ENCODE peak calls at places on chromosomes 12 and 14, in four cellular contexts. One of them, this sample, is unnamed.
A peak's percentile ranks its signal among the peaks of the same experiment; 100 is the strongest.

GRCh38 chr12:43550831-43551270 is 1.2 kb downstream of the ADAMTS20 start:
- DNase-seq in K562: no peak
- DNase-seq in GM12891: no peak
- DNase-seq in GM12878: no peak
- DNase-seq in this sample: no peak

GRCh38 chr14:76644875-76645518 is 116.3 kb upstream of the VASH1 start:
- DNase-seq in K562: peak; percentile 45
- DNase-seq in GM12891: peak; percentile 29
- DNase-seq in GM12878: no peak
- DNase-seq in this sample: peak; percentile 0

GRCh38 chr12:59452746-59453145 is 143.1 kb upstream of the SLC16A7 start:
- DNase-seq in K562: no peak
- DNase-seq in GM12891: no peak
- DNase-seq in GM12878: no peak
- DNase-seq in this sample: no peak

GRCh38 chr14:20597108-20597507 is 5.9 kb upstream of the RNASE12 start:
- DNase-seq in K562: no peak
- DNase-seq in GM12891: no peak
- DNase-seq in GM12878: no peak
- DNase-seq in this sample: no peak

GRCh38 chr12:48002773-48003218 is 1.5 kb downstream of the COL2A1 start:
- DNase-seq in K562: no peak
- DNase-seq in GM12891: no peak
- DNase-seq in GM12878: no peak
- DNase-seq in this sample: no peak

GRCh38 chr12:105257321-105257728 is 21.4 kb upstream of the APPL2 start:
- DNase-seq in K562: no peak
- DNase-seq in GM12891: no peak
- DNase-seq in GM12878: no peak
- DNase-seq in this sample: no peak

GRCh38 chr12:132718644-132719043 is 8.0 kb downstream of the PGAM5 start:
- DNase-seq in K562: no peak
- DNase-seq in GM12891: no peak
- DNase-seq in GM12878: no peak
- DNase-seq in this sample: no peak

GRCh38 chr12:132764231-132764630 is 2.6 kb upstream of the ANKLE2 start:
- DNase-seq in K562: no peak
- DNase-seq in GM12891: no peak
- DNase-seq in GM12878: no peak
- DNase-seq in this sample: no peak

GRCh38 chr14:98182385-98183055 is 1089.5 kb downstream of the BCL11B start:
- DNase-seq in K562: no peak
- DNase-seq in GM12891: no peak
- DNase-seq in GM12878: no peak
- DNase-seq in this sample: no peak

GRCh38 chr14:95516554-95517209 is at the start of gene SYNE3:
- DNase-seq in K562: peak; percentile 93
- DNase-seq in GM12891: peak; percentile 71
- DNase-seq in GM12878: no peak
- DNase-seq in this sample: no peak

GRCh38 chr12:51821423-51822260 is 26.9 kb downstream of the FIGNL2 start:
- DNase-seq in K562: no peak
- DNase-seq in GM12891: no peak
- DNase-seq in GM12878: no peak
- DNase-seq in this sample: no peak

GRCh38 chr14:52402812-52403526 is 88.9 kb downstream of the PTGER2 start:
- DNase-seq in K562: no peak
- DNase-seq in GM12891: no peak
- DNase-seq in GM12878: peak; percentile 21
- DNase-seq in this sample: peak; percentile 53

GRCh38 chr12:55930771-55931316 is at the start of gene DGKA:
- DNase-seq in K562: peak; percentile 56
- DNase-seq in GM12891: no peak
- DNase-seq in GM12878: peak; percentile 53
- DNase-seq in this sample: peak; percentile 49

GRCh38 chr12:2465681-2466080 is 329.1 kb upstream of the FKBP4 start:
- DNase-seq in K562: no peak
- DNase-seq in GM12891: no peak
- DNase-seq in GM12878: no peak
- DNase-seq in this sample: no peak

GRCh38 chr12:69027411-69027811 is 94.4 kb upstream of the CPM start:
- DNase-seq in K562: no peak
- DNase-seq in GM12891: no peak
- DNase-seq in GM12878: no peak
- DNase-seq in this sample: no peak

GRCh38 chr14:105475916-105476845 is 1.6 kb downstream of the CRIP2 start:
- DNase-seq in K562: no peak
- DNase-seq in GM12891: no peak
- DNase-seq in GM12878: no peak
- DNase-seq in this sample: no peak

GRCh38 chr12:85448548-85449139 is 168.6 kb downstream of the ALX1 start:
- DNase-seq in K562: no peak
- DNase-seq in GM12891: no peak
- DNase-seq in GM12878: no peak
- DNase-seq in this sample: no peak

GRCh38 chr14:33848706-33849454 is 102.0 kb downstream of the EGLN3 start:
- DNase-seq in K562: peak; percentile 30
- DNase-seq in GM12891: no peak
- DNase-seq in GM12878: no peak
- DNase-seq in this sample: peak; percentile 19

GRCh38 chr14:104117341-104118005 is 20.9 kb upstream of the KIF26A start:
- DNase-seq in K562: no peak
- DNase-seq in GM12891: no peak
- DNase-seq in GM12878: no peak
- DNase-seq in this sample: no peak

GRCh38 chr12:75635606-75636444 is 124.4 kb upstream of the KRR1 start:
- DNase-seq in K562: no peak
- DNase-seq in GM12891: no peak
- DNase-seq in GM12878: no peak
- DNase-seq in this sample: no peak

GRCh38 chr12:50597200-50598195 is 92.7 kb downstream of the DIP2B start:
- DNase-seq in K562: no peak
- DNase-seq in GM12891: peak; percentile 46
- DNase-seq in GM12878: peak; percentile 55
- DNase-seq in this sample: no peak

GRCh38 chr12:46524778-46525177 is 152.2 kb upstream of the SLC38A2 start:
- DNase-seq in K562: no peak
- DNase-seq in GM12891: no peak
- DNase-seq in GM12878: no peak
- DNase-seq in this sample: no peak

GRCh38 chr12:20097561-20097960 is 270.8 kb upstream of the PDE3A start:
- DNase-seq in K562: no peak
- DNase-seq in GM12891: no peak
- DNase-seq in GM12878: peak; percentile 28
- DNase-seq in this sample: no peak

GRCh38 chr12:41663487-41664258 is 475.6 kb downstream of the PDZRN4 start:
- DNase-seq in K562: no peak
- DNase-seq in GM12891: no peak
- DNase-seq in GM12878: no peak
- DNase-seq in this sample: no peak

GRCh38 chr14:77158175-77158908 is 16.8 kb upstream of the ZDHHC22 start:
- DNase-seq in K562: peak; percentile 38
- DNase-seq in GM12891: no peak
- DNase-seq in GM12878: no peak
- DNase-seq in this sample: no peak

GRCh38 chr12:1716911-1717310 is 26.0 kb downstream of the ADIPOR2 start:
- DNase-seq in K562: no peak
- DNase-seq in GM12891: no peak
- DNase-seq in GM12878: no peak
- DNase-seq in this sample: no peak

GRCh38 chr12:89525824-89526770 is at the start of gene POC1B:
- DNase-seq in K562: peak; percentile 80
- DNase-seq in GM12891: peak; percentile 67
- DNase-seq in GM12878: peak; percentile 56
- DNase-seq in this sample: peak; percentile 90

GRCh38 chr12:116236148-116236731 is 41.3 kb downstream of the MED13L start:
- DNase-seq in K562: peak; percentile 22
- DNase-seq in GM12891: peak; percentile 10
- DNase-seq in GM12878: peak; percentile 16
- DNase-seq in this sample: no peak

GRCh38 chr12:19886805-19887105 is 447.5 kb downstream of the AEBP2 start:
- DNase-seq in K562: no peak
- DNase-seq in GM12891: no peak
- DNase-seq in GM12878: no peak
- DNase-seq in this sample: no peak

GRCh38 chr12:51923506-51924365 is 16.4 kb downstream of the ACVRL1 start:
- DNase-seq in K562: peak; percentile 80
- DNase-seq in GM12891: no peak
- DNase-seq in GM12878: no peak
- DNase-seq in this sample: no peak

GRCh38 chr12:72030272-72030671 is 91.6 kb downstream of the TPH2 start:
- DNase-seq in K562: no peak
- DNase-seq in GM12891: no peak
- DNase-seq in GM12878: no peak
- DNase-seq in this sample: no peak

GRCh38 chr12:46702581-46703344 is 123.0 kb downstream of the SLC38A4 start:
- DNase-seq in K562: no peak
- DNase-seq in GM12891: no peak
- DNase-seq in GM12878: no peak
- DNase-seq in this sample: no peak

GRCh38 chr12:25741917-25742316 is 188.8 kb upstream of the LMNTD1 start:
- DNase-seq in K562: no peak
- DNase-seq in GM12891: no peak
- DNase-seq in GM12878: no peak
- DNase-seq in this sample: no peak

GRCh38 chr12:25745281-25745680 is 192.2 kb upstream of the LMNTD1 start:
- DNase-seq in K562: no peak
- DNase-seq in GM12891: no peak
- DNase-seq in GM12878: no peak
- DNase-seq in this sample: no peak

GRCh38 chr12:25740617-25741016 is 187.5 kb upstream of the LMNTD1 start:
- DNase-seq in K562: no peak
- DNase-seq in GM12891: no peak
- DNase-seq in GM12878: no peak
- DNase-seq in this sample: no peak

GRCh38 chr12:25743679-25744078 is 190.6 kb upstream of the LMNTD1 start:
- DNase-seq in K562: no peak
- DNase-seq in GM12891: no peak
- DNase-seq in GM12878: no peak
- DNase-seq in this sample: no peak

GRCh38 chr12:25744334-25744733 is 191.3 kb upstream of the LMNTD1 start:
- DNase-seq in K562: no peak
- DNase-seq in GM12891: no peak
- DNase-seq in GM12878: no peak
- DNase-seq in this sample: no peak
- TF ChIP-seq SPI1 in K562: no peak
- TF ChIP-seq SPI1 in GM12891: no peak
- TF ChIP-seq SPI1 in GM12878: no peak
- TF ChIP-seq SPI1 in this sample: no peak

DNA sequence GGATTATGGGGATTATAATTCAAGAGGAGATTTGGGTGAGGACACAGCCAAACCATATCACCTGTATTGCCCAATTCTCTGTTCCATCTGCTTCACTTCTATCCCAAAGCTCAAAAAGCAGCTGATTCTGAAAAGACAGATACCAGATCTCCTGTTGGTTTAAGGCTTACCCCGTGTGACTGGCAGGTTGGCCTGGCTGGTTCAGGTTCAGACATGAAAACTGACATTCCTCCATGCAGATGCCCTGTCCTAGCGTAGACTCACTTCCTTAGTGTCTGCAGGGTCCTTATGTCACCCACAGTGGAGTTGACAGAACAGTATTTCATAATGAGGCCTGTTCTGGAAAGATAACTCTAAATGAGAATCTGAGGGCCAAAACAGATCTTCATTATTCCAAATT is 61.1 kb upstream of the FLRT2 start:
- DNase-seq in K562: no peak
- DNase-seq in GM12891: no peak
- DNase-seq in GM12878: no peak
- DNase-seq in this sample: no peak
- TF ChIP-seq SPI1 in K562: no peak
- TF ChIP-seq SPI1 in GM12891: no peak
- TF ChIP-seq SPI1 in GM12878: no peak
- TF ChIP-seq SPI1 in this sample: no peak

DNA sequence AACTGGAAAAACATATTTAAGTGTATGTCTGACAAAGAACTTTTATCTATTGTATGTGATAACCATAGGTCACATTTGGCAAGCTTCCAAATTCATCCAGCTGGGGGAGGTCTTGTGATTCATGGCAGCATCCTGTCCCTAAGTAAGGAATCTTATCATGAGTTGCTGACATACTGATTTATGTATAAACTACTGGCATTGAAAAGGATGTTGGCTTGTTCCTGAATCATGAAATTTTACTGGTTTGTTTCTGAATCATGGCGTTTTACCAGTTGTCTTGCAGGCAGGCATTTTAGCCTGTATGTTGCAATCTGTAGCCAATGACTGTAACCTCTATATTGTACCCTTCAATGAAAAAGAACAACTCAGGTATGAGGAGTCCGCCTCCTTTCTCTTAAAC is 244.8 kb downstream of the IPO8 start:
- DNase-seq in K562: peak; percentile 10
- DNase-seq in GM12891: no peak
- DNase-seq in GM12878: no peak
- DNase-seq in this sample: no peak
- TF ChIP-seq SPI1 in K562: no peak
- TF ChIP-seq SPI1 in GM12891: no peak
- TF ChIP-seq SPI1 in GM12878: no peak
- TF ChIP-seq SPI1 in this sample: no peak

GRCh38 chr12:4034926-4035325 is 161.7 kb upstream of the PARP11 start:
- DNase-seq in K562: no peak
- DNase-seq in GM12891: no peak
- DNase-seq in GM12878: no peak
- DNase-seq in this sample: no peak

GRCh38 chr12:4030938-4031702 is 157.9 kb upstream of the PARP11 start:
- DNase-seq in K562: peak; percentile 51
- DNase-seq in GM12891: peak; percentile 95
- DNase-seq in GM12878: no peak
- DNase-seq in this sample: peak; percentile 37

GRCh38 chr12:4032906-4033628 is 159.9 kb upstream of the PARP11 start:
- DNase-seq in K562: no peak
- DNase-seq in GM12891: no peak
- DNase-seq in GM12878: no peak
- DNase-seq in this sample: no peak

GRCh38 chr12:4027412-4027811 is 154.2 kb upstream of the PARP11 start:
- DNase-seq in K562: no peak
- DNase-seq in GM12891: no peak
- DNase-seq in GM12878: no peak
- DNase-seq in this sample: no peak

DNA sequence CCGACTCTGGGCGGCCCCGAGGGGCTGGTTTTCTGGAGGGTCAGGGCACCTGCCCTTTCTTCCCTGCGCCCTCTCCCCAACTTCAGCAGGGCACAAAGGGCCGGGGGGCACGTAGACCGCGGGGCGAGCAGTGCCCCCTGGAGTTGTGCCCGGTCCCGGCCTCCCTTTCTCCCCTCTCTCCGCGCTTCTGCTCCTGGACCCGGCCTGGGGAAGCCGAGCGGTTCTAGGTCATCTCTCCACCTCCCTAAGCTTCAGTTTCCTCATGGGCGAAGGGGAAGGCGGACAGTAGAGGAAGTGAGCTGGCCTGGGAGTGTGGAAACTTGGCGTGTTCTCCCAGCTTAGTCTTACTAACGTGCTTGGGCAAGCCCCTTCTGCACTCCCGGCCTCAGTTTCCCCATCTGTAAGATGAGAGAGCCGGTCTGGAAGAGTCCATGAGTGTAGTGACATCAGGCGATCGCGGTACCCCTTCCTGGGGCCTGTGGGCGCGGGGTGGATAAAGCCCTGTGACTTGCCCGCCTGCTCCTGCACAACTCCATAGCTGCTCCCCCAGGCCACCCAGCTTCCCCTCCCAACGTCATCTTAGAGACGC is 158.6 kb upstream of the PARP11 start:
- DNase-seq in K562: no peak
- DNase-seq in GM12891: no peak
- DNase-seq in GM12878: no peak
- DNase-seq in this sample: peak; percentile 29
- TF ChIP-seq SPI1 in K562: no peak
- TF ChIP-seq SPI1 in GM12891: no peak
- TF ChIP-seq SPI1 in GM12878: no peak
- TF ChIP-seq SPI1 in this sample: peak; percentile 34